ENCODE peak calls at places on chromosomes 7 and 10, in ten cellular contexts. G is fibroblast of the aortic adventitia, P is brain microvascular endothelial cell, U is uterus, Z is NCI-H1105, N is astrocyte of the spinal cord, M is fibroblast of lung, D is Karpas-422, V is LoVo, R is caudate nucleus. K is an unnamed sample.

GRCh38 chr7:120996333-120996982 is 7.9 kb downstream of the CPED1 start:
- DNase-seq in D (peak), V (peak), N (peak), R (no peak), G (peak), M (peak), P (peak), U (peak), Z (peak), K (peak)

GRCh38 chr7:106108988-106109387 is 3.1 kb downstream of the SYPL1 start:
- DNase-seq in R (no peak), M (no peak), P (no peak), V (no peak), N (no peak), U (no peak), D (peak), G (no peak), Z (no peak), K (no peak)

GRCh38 chr10:3045471-3046209 is 21.7 kb upstream of the PFKP start:
- DNase-seq in V (no peak), N (peak), R (peak), Z (no peak), M (peak), D (no peak), P (peak), U (peak), G (peak), K (peak)

GRCh38 chr10:46537309-46537708 is 19.1 kb downstream of the GPRIN2 start:
- DNase-seq in Z (no peak), P (no peak), G (no peak), V (no peak), N (no peak), R (no peak), D (no peak), M (no peak), U (no peak), K (no peak)

GRCh38 chr10:58920655-58921003 is 255.8 kb upstream of the PHYHIPL start:
- DNase-seq in G (no peak), V (no peak), R (no peak), N (no peak), U (no peak), M (no peak), Z (no peak), P (no peak), D (no peak), K (no peak)

GRCh38 chr10:127987467-127988380 is 80.8 kb downstream of the PTPRE start:
- DNase-seq in N (no peak), R (no peak), P (no peak), D (no peak), G (no peak), U (no peak), Z (no peak), M (no peak), V (no peak), K (no peak)

GRCh38 chr10:14118953-14119352 is 211.8 kb downstream of the FRMD4A start:
- DNase-seq in P (no peak), M (no peak), Z (no peak), G (no peak), V (no peak), N (no peak), U (no peak), R (no peak), D (no peak), K (no peak)

GRCh38 chr7:148334959-148335577 is 255.5 kb upstream of the C7orf33 start:
- DNase-seq in D (no peak), P (peak), U (no peak), V (no peak), G (peak), M (peak), Z (no peak), R (peak), N (peak), K (peak)

GRCh38 chr7:139889186-139889871 is 60.3 kb downstream of the TBXAS1 start:
- DNase-seq in D (peak), V (no peak), N (no peak), U (no peak), Z (no peak), M (peak), G (no peak), P (no peak), R (no peak), K (no peak)

GRCh38 chr10:130801276-130801675 is 510.2 kb downstream of the TCERG1L start:
- DNase-seq in N (no peak), Z (no peak), G (no peak), U (no peak), V (no peak), P (no peak), R (no peak), M (no peak), D (no peak), K (no peak)